ENCODE peak calls at places on chromosome 5, in nine cellular contexts. U is psoas muscle, S is progenitor cell of endocrine pancreas, L is heart left ventricle, Z is dorsolateral prefrontal cortex, D is astrocyte of the spinal cord, A is uterus, Y is fibroblast of pulmonary artery, P is GM10248. T is an unnamed sample.

GRCh38 chr5:125823572-125823971 is 599.6 kb upstream of the GRAMD2B start:
- DNase-seq in L (no peak), Z (no peak), A (no peak), S (no peak), Y (peak; percentile 3), D (peak; percentile 55), U (no peak), P (no peak), T (no peak)

GRCh38 chr5:73747696-73748380 is 121.8 kb downstream of the ARHGEF28 start:
- DNase-seq in L (no peak), P (no peak), D (peak; percentile 32), S (no peak), U (no peak), Z (no peak), A (no peak), Y (peak; percentile 41), T (no peak)

GRCh38 chr5:52491829-52492217 is 295.9 kb upstream of the ITGA1 start:
- DNase-seq in D (no peak), U (no peak), L (no peak), Y (no peak), A (no peak), S (no peak), P (no peak), Z (no peak), T (no peak)

GRCh38 chr5:153960269-153961215 is 78.2 kb downstream of the FAM114A2 start:
- DNase-seq in A (no peak), L (no peak), U (no peak), Y (no peak), P (no peak), Z (no peak), D (no peak), S (no peak), T (no peak)

GRCh38 chr5:137587952-137588351 is 88.8 kb upstream of the SPOCK1 start:
- DNase-seq in U (no peak), P (no peak), S (no peak), Y (no peak), D (no peak), Z (no peak), L (no peak), A (no peak), T (no peak)

GRCh38 chr5:151156732-151157402 is 712 bp downstream of the ANXA6 start:
- DNase-seq in Y (no peak), D (peak; percentile 23), Z (no peak), U (peak; percentile 63), A (no peak), P (peak; percentile 44), S (no peak), L (no peak), T (no peak)

GRCh38 chr5:92979716-92980115 is 601.3 kb downstream of the NR2F1-AS1 start:
- DNase-seq in P (no peak), Z (no peak), S (no peak), L (no peak), D (no peak), Y (no peak), A (no peak), U (no peak), T (no peak)

GRCh38 chr5:107553063-107553676 is 117.6 kb downstream of the EFNA5 start:
- DNase-seq in L (no peak), S (no peak), D (no peak), A (no peak), Y (no peak), Z (no peak), P (no peak), U (no peak), T (no peak)

GRCh38 chr5:59330680-59331079 is 562.8 kb downstream of the PDE4D start:
- DNase-seq in U (no peak), D (no peak), S (no peak), L (no peak), Y (no peak), A (no peak), P (no peak), Z (no peak), T (no peak)

GRCh38 chr5:112800901-112801300 is 60.2 kb upstream of the SRP19 start:
- DNase-seq in Z (no peak), P (no peak), L (no peak), U (no peak), D (no peak), Y (no peak), S (no peak), A (no peak), T (no peak)

GRCh38 chr5:68953151-68953884 is 140.5 kb upstream of the SLC30A5 start:
- DNase-seq in A (peak; percentile 38), S (no peak), U (no peak), Y (no peak), L (no peak), Z (no peak), D (peak; percentile 17), P (no peak), T (no peak)

GRCh38 chr5:71653119-71653518 is 66.0 kb upstream of the CARTPT start:
- DNase-seq in P (no peak), A (peak; percentile 39), Z (no peak), D (peak; percentile 29), L (no peak), S (no peak), U (no peak), Y (peak; percentile 37), T (no peak)

GRCh38 chr5:143364061-143364460 is 39.4 kb downstream of the NR3C1 start:
- DNase-seq in D (no peak), U (no peak), A (no peak), S (no peak), Y (no peak), P (no peak), Z (no peak), L (no peak), T (no peak)

GRCh38 chr5:149938791-149939358 is 5.7 kb downstream of the PDE6A start:
- DNase-seq in L (no peak), Z (no peak), A (no peak), P (no peak), U (no peak), S (no peak), Y (peak; percentile 92), D (peak; percentile 82), T (no peak)

GRCh38 chr5:83718195-83718825 is 2.3 kb downstream of the HAPLN1 start:
- DNase-seq in A (no peak), Z (no peak), P (peak; percentile 55), Y (peak; percentile 85), S (no peak), L (no peak), D (peak; percentile 78), U (no peak), T (no peak)

GRCh38 chr5:89230178-89230577 is 347.2 kb upstream of the MEF2C start:
- DNase-seq in D (no peak), Y (no peak), U (peak; percentile 32), S (no peak), P (no peak), A (no peak), Z (no peak), L (no peak), T (no peak)

GRCh38 chr5:150763023-150763793 is 4.4 kb upstream of the DCTN4 start:
- DNase-seq in U (peak; percentile 81), P (no peak), Y (peak; percentile 98), Z (no peak), A (peak; percentile 78), L (peak; percentile 68), D (peak; percentile 53), S (no peak), T (no peak)

GRCh38 chr5:172102913-172103629 is 85.0 kb downstream of the STK10 start:
- DNase-seq in P (no peak), Z (no peak), S (no peak), Y (peak; percentile 97), L (peak; percentile 70), U (peak; percentile 66), A (peak; percentile 74), D (peak; percentile 96), T (peak; percentile 93)

DNA sequence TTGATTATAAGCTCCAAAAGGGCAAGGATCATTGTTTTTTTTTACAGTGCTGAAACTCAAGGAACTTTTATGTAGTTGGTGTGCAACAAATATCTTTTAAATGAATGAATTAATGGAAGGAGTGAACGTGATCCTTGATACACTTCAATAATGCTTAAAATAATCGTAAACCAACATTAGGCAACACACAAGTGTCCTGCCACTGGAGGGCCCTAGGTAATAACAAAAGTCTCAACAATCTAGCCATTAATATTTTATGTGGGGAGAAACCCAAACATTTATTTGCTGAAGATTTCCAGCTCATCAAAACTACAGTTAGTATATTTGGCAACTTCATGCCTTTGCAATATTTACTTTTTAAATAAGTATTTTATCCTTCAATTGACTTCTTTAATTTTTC is 309.0 kb upstream of the FBXL7 start:
- DNase-seq in L (no peak), D (no peak), A (no peak), Y (peak; percentile 39), S (no peak), P (no peak), Z (no peak), U (no peak), T (no peak)
- TF ChIP-seq CTCF in L (peak; percentile 32), D (no peak), A (no peak), Y (peak; percentile 32), S (no peak), P (no peak), Z (no peak), U (no peak), T (peak; percentile 32)

DNA sequence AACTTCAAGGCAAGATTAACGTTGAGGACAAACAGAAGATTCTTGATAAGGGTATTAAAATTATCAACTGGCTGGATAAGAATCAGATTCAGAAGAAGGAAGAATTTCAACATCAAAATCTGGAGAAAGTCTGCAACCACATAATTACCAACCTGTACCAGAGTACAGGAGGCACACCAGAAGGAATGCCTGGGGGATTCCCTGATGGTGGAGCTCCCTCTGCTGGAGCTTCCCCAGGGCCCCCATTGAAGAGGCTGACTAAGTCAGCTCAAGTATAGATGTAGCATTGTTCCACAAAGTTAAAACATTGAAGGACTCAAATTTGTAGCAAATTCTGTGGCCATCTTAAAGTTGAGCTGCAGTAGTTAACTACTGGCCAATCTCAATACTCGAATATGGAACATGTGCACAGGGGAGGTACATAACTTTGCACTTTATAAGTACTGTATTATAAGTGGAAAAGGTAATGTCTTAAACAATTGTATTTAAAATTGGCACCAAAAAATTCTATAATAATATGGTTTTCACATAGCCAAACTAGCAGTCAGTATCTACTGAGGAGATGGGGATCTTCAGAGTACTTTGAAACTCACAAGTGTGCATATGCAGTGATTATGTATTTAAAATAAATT is 237.5 kb downstream of the CHSY3 start:
- DNase-seq in S (peak; percentile 11), Y (peak; percentile 69), P (peak; percentile 8), L (no peak), U (no peak), A (no peak), Z (no peak), D (peak; percentile 47), T (no peak)
- TF ChIP-seq CTCF in S (peak; percentile 57), Y (peak; percentile 95), P (peak; percentile 56), L (peak; percentile 39), U (peak; percentile 61), A (no peak), Z (peak; percentile 67), D (peak; percentile 81), T (peak; percentile 72)

DNA sequence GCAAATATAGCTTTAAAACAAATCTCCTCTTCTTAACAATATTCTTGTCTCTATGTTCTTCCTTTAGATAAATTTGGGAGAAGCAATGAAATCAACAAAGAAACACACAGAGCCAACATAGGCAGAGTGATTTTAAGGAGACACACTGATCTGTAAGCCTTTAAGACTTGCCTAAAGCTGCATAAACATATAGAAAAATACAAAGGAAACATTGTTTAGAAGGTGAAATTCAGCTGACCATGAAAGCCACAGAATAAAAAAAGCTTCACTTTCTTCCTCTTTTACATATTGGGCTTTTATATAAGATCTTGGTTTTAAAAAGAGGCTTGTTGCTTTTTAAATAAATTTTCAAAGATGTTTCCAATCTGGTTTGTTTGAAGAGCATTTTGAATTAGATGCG is 1277.5 kb downstream of the EFNA5 start:
- DNase-seq in U (no peak), L (no peak), Y (no peak), Z (no peak), S (no peak), D (no peak), A (no peak), P (no peak), T (no peak)
- TF ChIP-seq CTCF in U (no peak), L (no peak), Y (no peak), Z (no peak), S (no peak), D (no peak), A (no peak), P (no peak), T (no peak)

GRCh38 chr5:67395790-67396418 is 199.3 kb upstream of the CD180 start:
- DNase-seq in P (no peak), Y (peak; percentile 20), Z (no peak), S (no peak), D (no peak), L (no peak), U (no peak), A (no peak), T (no peak)
- TF ChIP-seq CTCF in P (no peak), Y (peak; percentile 6), Z (peak; percentile 50), S (no peak), D (no peak), L (no peak), U (peak; percentile 10), A (no peak), T (peak; percentile 13)

T was measured in osteocyte.